ENCODE peak calls at places on chromosome 2, in four cellular contexts. B is spleen, Z is SK-N-SH, N is transverse colon. C is an unnamed sample.

GRCh38 chr2:162964513-162964912 is 125.9 kb upstream of the KCNH7 start:
- DNase-seq in Z (no peak), N (no peak), B (no peak), C (no peak)

GRCh38 chr2:161238264-161238558 is 70.0 kb upstream of the PSMD14 start:
- DNase-seq in B (no peak), N (no peak), Z (no peak), C (no peak)

GRCh38 chr2:233152541-233152940 is 92.4 kb downstream of the INPP5D start:
- DNase-seq in B (peak; percentile 63), N (no peak), Z (no peak), C (no peak)

GRCh38 chr2:72815655-72816268 is 10.1 kb downstream of the EXOC6B start:
- DNase-seq in B (no peak), Z (no peak), N (no peak), C (no peak)

GRCh38 chr2:27407798-27408491 is 1.4 kb downstream of the PPM1G start:
- DNase-seq in Z (peak; percentile 85), N (peak; percentile 25), B (no peak), C (no peak)

GRCh38 chr2:200702646-200703118 is 109.0 kb upstream of the BZW1 start:
- DNase-seq in N (no peak), B (no peak), Z (no peak), C (peak; percentile 56)

GRCh38 chr2:72157871-72158771 is 10.5 kb upstream of the CYP26B1 start:
- DNase-seq in Z (no peak), N (no peak), B (no peak), C (no peak)

GRCh38 chr2:142853912-142854311 is 23.6 kb upstream of the KYNU start:
- DNase-seq in Z (no peak), N (no peak), B (no peak), C (no peak)

GRCh38 chr2:200747668-200748618 is 63.8 kb upstream of the BZW1 start:
- DNase-seq in Z (no peak), B (no peak), N (no peak), C (no peak)

GRCh38 chr2:1307670-1308069 is 105.6 kb upstream of the TPO start:
- DNase-seq in N (no peak), B (no peak), Z (no peak), C (no peak)

GRCh38 chr2:96111823-96112500 is 4.4 kb downstream of the ADRA2B start:
- DNase-seq in N (no peak), B (peak; percentile 64), Z (no peak), C (no peak)

DNA sequence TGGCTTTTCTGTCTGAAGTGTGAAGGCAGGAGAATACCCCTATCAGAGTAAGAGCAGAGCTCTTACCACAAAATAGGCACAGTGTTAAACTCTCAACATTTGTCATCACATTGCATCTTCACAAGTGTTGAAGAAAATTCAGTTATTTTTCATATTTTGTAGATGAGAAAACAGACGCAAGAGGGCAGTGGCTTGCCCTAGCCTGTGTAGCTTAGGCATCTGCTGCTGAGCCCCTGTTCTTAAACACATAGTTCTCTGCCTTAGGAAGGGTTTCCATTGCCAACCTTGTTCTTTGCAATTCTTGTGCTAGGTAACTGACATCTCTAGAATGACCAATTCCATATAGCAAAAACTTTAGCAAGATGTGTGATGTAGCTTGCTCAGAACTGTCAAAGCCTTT is 112.7 kb upstream of the RMDN2 start:
- DNase-seq in N (no peak), Z (no peak), B (no peak), C (no peak)
- H3K4me1 ChIP-seq in N (no peaks in the 10 kb centered on the region), Z (peaks cover 13% of the 10 kb centered on the region), B (peaks cover 5% of the 10 kb centered on the region), C (no peaks in the 10 kb centered on the region)

DNA sequence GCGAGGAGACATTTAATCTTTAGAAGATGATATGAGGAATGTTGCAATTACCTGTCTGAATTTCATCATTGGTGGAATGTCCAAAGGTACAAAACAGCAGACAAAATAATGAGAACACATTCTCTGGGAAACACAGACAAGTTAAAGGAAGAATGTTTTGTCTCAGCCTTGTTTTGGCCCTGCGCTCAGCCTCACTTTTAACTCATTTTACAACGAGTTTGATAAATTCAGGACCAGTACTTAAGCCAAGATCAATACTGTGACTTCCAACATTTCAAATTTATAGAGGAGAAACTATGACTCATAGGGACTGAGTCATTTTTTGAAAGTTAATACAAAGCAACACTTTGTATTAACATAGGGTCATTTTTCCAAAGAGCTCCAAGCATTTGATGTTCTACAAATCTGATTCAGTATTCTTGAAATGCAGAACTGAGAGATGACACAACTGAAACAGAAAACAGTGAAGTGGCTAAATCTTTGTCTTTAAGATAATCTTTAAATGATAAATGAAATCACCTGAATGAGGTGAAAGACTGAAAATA is 833.2 kb upstream of the CHAC2 start:
- DNase-seq in Z (no peak), B (no peak), N (no peak), C (no peak)
- H3K27ac ChIP-seq in Z (peak overlapping the region; percentile 85), B (no peak overlapping the region), N (no peak overlapping the region), C (no peak overlapping the region)

DNA sequence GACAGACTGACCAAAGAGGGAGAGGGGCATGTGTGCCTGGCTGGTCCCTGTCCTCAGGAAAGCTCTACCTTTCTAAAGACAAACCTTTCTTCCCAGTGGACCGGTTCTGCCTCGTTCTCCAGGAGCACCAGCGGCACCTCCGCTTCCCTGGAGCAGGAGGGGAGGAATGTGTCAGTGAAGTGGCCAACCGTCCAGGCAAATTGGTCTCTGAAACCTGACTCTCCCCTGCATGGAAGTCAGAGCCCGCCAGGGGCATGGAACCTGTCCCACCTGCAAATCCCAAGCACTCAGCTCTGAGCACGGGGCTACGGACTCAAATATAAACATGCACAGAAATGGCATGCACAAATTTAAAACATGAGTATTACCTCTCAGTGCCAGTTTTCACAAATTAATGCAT is 62.9 kb downstream of the COL6A3 start:
- DNase-seq in B (no peak), Z (no peak), N (no peak), C (no peak)
- H3K27me3 ChIP-seq in B (peaks cover 3% of the 10 kb centered on the region), Z (no peaks in the 10 kb centered on the region), N (no peaks in the 10 kb centered on the region), C (no peaks in the 10 kb centered on the region)

DNA sequence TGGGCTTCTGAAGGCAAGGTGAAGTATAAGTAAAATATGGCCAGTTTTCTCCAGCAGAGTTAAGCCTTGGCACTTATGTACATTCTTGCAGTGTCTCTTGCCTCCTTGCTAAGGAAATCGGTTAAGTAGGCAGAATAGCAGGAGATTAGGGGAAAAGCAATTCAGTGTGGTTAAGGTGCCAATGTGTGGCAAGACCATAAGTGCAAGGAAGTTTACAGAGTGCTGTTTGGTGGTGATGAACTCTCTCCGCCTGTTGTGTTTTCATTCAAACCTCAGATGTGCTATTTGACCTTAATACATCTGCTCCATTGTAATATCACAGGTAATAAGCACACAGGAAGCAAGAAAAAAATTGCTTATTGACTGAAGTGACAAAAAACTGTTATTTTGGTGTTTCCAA is 156.1 kb downstream of the MGAT5 start:
- DNase-seq in Z (no peak), N (no peak), B (no peak), C (no peak)
- H3K4me1 ChIP-seq in Z (peaks cover 49% of the 10 kb centered on the region), N (peaks cover 10% of the 10 kb centered on the region), B (peaks cover 59% of the 10 kb centered on the region), C (peaks cover 6% of the 10 kb centered on the region)